ENCODE peak calls at places on chromosomes 2 and 18, in eight cellular contexts. C is HFFc6, O is mucosa of descending colon, F is fibroblast of mammary gland, G is vagina, X is fibroblast of pulmonary artery, U is HL-60, P is bronchial epithelial cell. A is an unnamed sample.

GRCh38 chr18:79955302-79956075 is 4.0 kb upstream of the SLC66A2 start:
- DNase-seq in C (no peak), O (peak; percentile 13), F (peak; percentile 60), G (no peak), X (no peak), U (no peak), P (no peak), A (peak; percentile 39)

GRCh38 chr2:288743-289361 is 961 bp upstream of the ALKAL2 start:
- DNase-seq in C (no peak), O (peak; percentile 24), F (no peak), G (no peak), X (no peak), U (no peak), P (no peak), A (no peak)

GRCh38 chr2:32937602-32938450 is 8.9 kb upstream of the LTBP1 start:
- DNase-seq in C (peak; percentile 9), O (no peak), F (peak; percentile 14), G (peak; percentile 70), X (peak; percentile 25), U (no peak), P (peak; percentile 65), A (peak; percentile 39)

GRCh38 chr2:9207641-9208301 is 1.2 kb downstream of the ASAP2 start:
- DNase-seq in C (no peak), O (peak; percentile 65), F (no peak), G (no peak), X (no peak), U (no peak), P (peak; percentile 51), A (peak; percentile 48)

GRCh38 chr2:216596986-216597509 is 36.2 kb upstream of the IGFBP2 start:
- DNase-seq in C (no peak), O (no peak), F (no peak), G (no peak), X (no peak), U (no peak), P (no peak), A (no peak)

GRCh38 chr18:10410472-10411300 is 43.7 kb upstream of the APCDD1 start:
- DNase-seq in C (no peak), O (no peak), F (no peak), G (no peak), X (no peak), U (no peak), P (peak; percentile 58), A (no peak)

GRCh38 chr2:112708968-112709367 is 11.9 kb upstream of the NT5DC4 start:
- DNase-seq in C (no peak), O (no peak), F (no peak), G (no peak), X (no peak), U (no peak), P (no peak), A (no peak)

GRCh38 chr2:202025816-202026215 is 7.8 kb upstream of the FZD7 start:
- DNase-seq in C (no peak), O (no peak), F (no peak), G (no peak), X (no peak), U (no peak), P (no peak), A (no peak)

GRCh38 chr2:197179744-197180498 is 130.7 kb downstream of the ANKRD44 start:
- DNase-seq in C (peak; percentile 66), O (no peak), F (peak; percentile 91), G (no peak), X (peak; percentile 85), U (no peak), P (no peak), A (peak; percentile 31)

GRCh38 chr2:237630216-237631000 is 3.0 kb downstream of the LRRFIP1 start:
- DNase-seq in C (no peak), O (no peak), F (no peak), G (no peak), X (no peak), U (no peak), P (no peak), A (no peak)

GRCh38 chr2:12363569-12363968 is 353.2 kb upstream of the TRIB2 start:
- DNase-seq in C (no peak), O (no peak), F (no peak), G (no peak), X (peak; percentile 62), U (no peak), P (no peak), A (no peak)

GRCh38 chr2:211144078-211144477 is 587.7 kb downstream of the CPS1 start:
- DNase-seq in C (peak; percentile 5), O (no peak), F (peak; percentile 81), G (no peak), X (peak; percentile 87), U (no peak), P (peak; percentile 78), A (peak; percentile 51)

GRCh38 chr2:181290182-181290581 is 167.0 kb upstream of the ITGA4 start:
- DNase-seq in C (no peak), O (no peak), F (no peak), G (no peak), X (no peak), U (no peak), P (no peak), A (no peak)

GRCh38 chr2:230627806-230628724 is 84.6 kb upstream of the CAB39 start:
- DNase-seq in C (no peak), O (peak; percentile 19), F (peak; percentile 89), G (no peak), X (peak; percentile 73), U (no peak), P (peak; percentile 55), A (no peak)

GRCh38 chr2:43157506-43158232 is 68.7 kb downstream of the ZFP36L2 start:
- DNase-seq in C (no peak), O (peak; percentile 36), F (peak; percentile 61), G (no peak), X (no peak), U (no peak), P (peak; percentile 50), A (peak; percentile 72)

GRCh38 chr2:127025357-127026062 is 81.4 kb downstream of the BIN1 start:
- DNase-seq in C (peak; percentile 79), O (peak; percentile 71), F (peak; percentile 91), G (peak; percentile 93), X (peak; percentile 86), U (no peak), P (peak; percentile 52), A (no peak)

GRCh38 chr2:203720011-203720410 is 13.6 kb downstream of the CD28 start:
- DNase-seq in C (no peak), O (no peak), F (no peak), G (no peak), X (no peak), U (no peak), P (no peak), A (no peak)

GRCh38 chr2:71793965-71794364 is 340.6 kb downstream of the DYSF start:
- DNase-seq in C (no peak), O (no peak), F (no peak), G (no peak), X (no peak), U (no peak), P (no peak), A (no peak)
- TF ChIP-seq CTCF in C (no peak), O (no peak), F (no peak), G (no peak), X (no peak), U (no peak), P (no peak), A (no peak)

GRCh38 chr18:37900281-37900680 is 334.7 kb upstream of the CELF4 start:
- DNase-seq in C (no peak), O (no peak), F (no peak), G (no peak), X (no peak), U (no peak), P (no peak), A (no peak)
- TF ChIP-seq CTCF in C (no peak), O (no peak), F (no peak), G (no peak), X (no peak), U (no peak), P (no peak), A (no peak)

GRCh38 chr2:162086904-162087303 is 12.9 kb upstream of the DPP4 start:
- DNase-seq in C (peak; percentile 70), O (no peak), F (peak; percentile 86), G (no peak), X (peak; percentile 74), U (no peak), P (peak; percentile 68), A (no peak)

GRCh38 chr2:162092656-162093556 is 18.9 kb upstream of the DPP4 start:
- DNase-seq in C (peak; percentile 89), O (no peak), F (peak; percentile 99), G (no peak), X (peak; percentile 99), U (no peak), P (peak; percentile 99), A (peak; percentile 97)

GRCh38 chr2:162090109-162090508 is 16.1 kb upstream of the DPP4 start:
- DNase-seq in C (peak; percentile 39), O (no peak), F (peak; percentile 90), G (no peak), X (peak; percentile 49), U (no peak), P (peak; percentile 84), A (no peak)

GRCh38 chr2:162092008-162092390 is 18.0 kb upstream of the DPP4 start:
- DNase-seq in C (no peak), O (no peak), F (peak; percentile 60), G (no peak), X (peak; percentile 51), U (no peak), P (no peak), A (no peak)

DNA sequence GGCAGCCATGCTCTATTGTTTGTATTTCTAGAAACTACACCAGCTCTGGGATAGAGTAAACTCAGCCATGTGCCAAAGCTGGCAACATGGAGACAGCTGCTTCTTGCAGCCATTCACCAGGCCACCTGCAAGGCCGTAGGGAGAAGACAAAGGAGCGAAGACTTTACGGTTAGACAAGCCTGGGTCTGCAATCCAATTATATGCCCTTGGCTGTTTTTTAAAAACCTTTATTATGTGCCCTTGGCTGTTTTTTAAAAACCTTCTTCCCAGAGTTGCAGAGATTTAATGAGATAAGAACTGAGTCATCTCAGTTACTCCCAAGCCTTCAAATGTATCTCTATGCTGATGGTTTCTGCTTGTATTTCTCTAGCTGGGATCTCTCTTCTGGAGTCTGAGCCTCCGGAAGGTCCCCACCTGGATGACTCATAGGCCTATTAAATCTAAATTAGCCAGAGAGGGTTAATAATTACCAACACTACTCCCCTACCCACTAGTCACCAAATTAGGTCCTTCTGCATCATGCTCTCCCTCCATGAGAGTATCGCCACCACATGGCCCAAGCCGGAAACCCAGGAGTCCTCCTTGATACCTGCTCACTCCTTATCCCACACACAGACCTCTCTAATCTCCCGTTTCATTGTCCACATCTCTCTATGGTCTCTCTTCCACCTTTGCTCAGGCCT is 17.5 kb upstream of the DPP4 start:
- DNase-seq in C (peak; percentile 69), O (peak; percentile 56), F (peak; percentile 40), G (no peak), X (no peak), U (no peak), P (peak; percentile 61), A (peak; percentile 42)
- TF ChIP-seq CTCF in C (peak; percentile 62), O (no peak), F (peak; percentile 18), G (no peak), X (peak; percentile 14), U (no peak), P (peak; percentile 27), A (no peak)

DNA sequence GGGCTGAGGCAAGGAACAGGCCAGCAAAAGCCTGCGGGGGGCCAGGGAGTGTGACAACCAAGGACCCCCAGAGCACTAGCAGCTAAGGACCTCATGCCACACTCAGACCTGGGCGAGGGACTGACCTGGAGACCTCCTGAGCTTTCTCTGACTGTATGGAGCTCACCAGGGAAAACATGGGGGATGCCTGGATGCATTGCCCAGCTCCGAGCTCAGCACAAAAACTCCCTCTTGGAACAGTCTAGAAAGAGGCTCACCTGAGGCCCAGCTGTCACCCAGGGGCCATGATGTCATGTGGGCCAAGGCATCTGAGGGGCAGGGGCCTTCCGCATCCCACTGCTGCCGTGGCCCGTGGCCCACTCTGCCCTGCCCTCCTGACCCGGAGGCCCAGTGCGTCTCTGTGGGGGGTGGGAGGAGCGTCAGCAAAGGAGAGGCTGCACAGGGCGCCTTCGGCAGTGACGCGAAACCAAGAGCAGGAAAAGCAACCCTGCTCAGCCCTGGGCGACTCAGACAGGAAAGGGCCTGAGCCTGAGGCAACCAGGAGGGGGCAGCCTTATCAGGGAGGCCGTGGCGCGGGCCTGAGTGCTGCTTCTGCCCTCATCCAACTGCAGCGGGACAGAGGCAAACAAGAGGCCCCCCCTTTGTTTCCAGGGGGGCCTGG is 57.3 kb upstream of the ALPP start:
- DNase-seq in C (no peak), O (no peak), F (no peak), G (no peak), X (no peak), U (no peak), P (no peak), A (no peak)
- TF ChIP-seq CTCF in C (peak; percentile 38), O (no peak), F (no peak), G (no peak), X (no peak), U (no peak), P (no peak), A (no peak)

A was measured in MCF 10A.